ENCODE peak calls at places on chromosomes 11 and 22, in ten cellular contexts. P, O, H, R, B, L, V, K, J and F are unnamed samples.

GRCh38 chr11:93570759-93571413 is 27.7 kb upstream of the SMCO4 start:
- DNase-seq in P (no peak), O (peak; percentile 10), H (peak; percentile 96), R (no peak), B (no peak), L (no peak), V (peak; percentile 79), K (no peak), J (no peak), F (no peak)

GRCh38 chr11:132343445-132343844 is 973.0 kb downstream of the NTM start:
- DNase-seq in P (no peak), O (no peak), H (no peak), R (no peak), B (no peak), L (no peak), V (no peak), K (no peak), J (no peak), F (no peak)

GRCh38 chr11:114914231-114915005 is 236.1 kb downstream of the NXPE2 start:
- DNase-seq in P (no peak), O (no peak), H (no peak), R (no peak), B (no peak), L (no peak), V (no peak), K (no peak), J (no peak), F (no peak)

GRCh38 chr22:48100685-48101417 is 1338.4 kb downstream of the TBC1D22A start:
- DNase-seq in P (peak; percentile 14), O (no peak), H (no peak), R (no peak), B (no peak), L (no peak), V (no peak), K (no peak), J (no peak), F (no peak)

GRCh38 chr11:83648610-83649467 is 362.7 kb upstream of the CCDC90B start:
- DNase-seq in P (no peak), O (no peak), H (peak; percentile 13), R (no peak), B (no peak), L (no peak), V (no peak), K (peak; percentile 56), J (no peak), F (no peak)

GRCh38 chr11:110907629-110908028 is 195.4 kb upstream of the ARHGAP20 start:
- DNase-seq in P (no peak), O (peak; percentile 12), H (peak; percentile 16), R (no peak), B (no peak), L (no peak), V (peak; percentile 60), K (no peak), J (no peak), F (no peak)

GRCh38 chr11:78354741-78355705 is 62.6 kb downstream of the GAB2 start:
- DNase-seq in P (no peak), O (no peak), H (no peak), R (peak; percentile 66), B (no peak), L (no peak), V (no peak), K (peak; percentile 22), J (peak; percentile 34), F (no peak)

GRCh38 chr22:26464312-26464711 is 19.3 kb downstream of the HPS4 start:
- DNase-seq in P (no peak), O (no peak), H (no peak), R (no peak), B (no peak), L (no peak), V (no peak), K (no peak), J (no peak), F (no peak)

GRCh38 chr11:94171693-94172440 is 43.2 kb downstream of the PANX1 start:
- DNase-seq in P (peak; percentile 83), O (no peak), H (peak; percentile 52), R (no peak), B (peak; percentile 16), L (no peak), V (peak; percentile 22), K (peak; percentile 88), J (peak; percentile 39), F (no peak)

GRCh38 chr22:30286813-30287625 is 2.3 kb downstream of the CASTOR1 start:
- DNase-seq in P (peak; percentile 98), O (peak; percentile 61), H (peak; percentile 69), R (peak; percentile 89), B (no peak), L (peak; percentile 48), V (peak; percentile 72), K (peak; percentile 85), J (peak; percentile 85), F (peak; percentile 67)

GRCh38 chr11:78045851-78046485 is 17.7 kb upstream of the THRSP start:
- DNase-seq in P (peak; percentile 95), O (peak; percentile 70), H (peak; percentile 76), R (peak; percentile 90), B (peak; percentile 27), L (peak; percentile 65), V (peak; percentile 83), K (peak; percentile 74), J (peak; percentile 94), F (peak; percentile 56)

GRCh38 chr22:19756288-19757128 is 4.1 kb upstream of the TBX1 start:
- DNase-seq in P (peak; percentile 78), O (peak; percentile 68), H (peak; percentile 73), R (peak; percentile 87), B (peak; percentile 34), L (peak; percentile 54), V (peak; percentile 47), K (peak; percentile 73), J (peak; percentile 78), F (peak; percentile 43)

GRCh38 chr22:34861787-34862186 is 204.2 kb upstream of the ISX start:
- DNase-seq in P (no peak), O (no peak), H (no peak), R (no peak), B (no peak), L (no peak), V (no peak), K (no peak), J (no peak), F (no peak)

DNA sequence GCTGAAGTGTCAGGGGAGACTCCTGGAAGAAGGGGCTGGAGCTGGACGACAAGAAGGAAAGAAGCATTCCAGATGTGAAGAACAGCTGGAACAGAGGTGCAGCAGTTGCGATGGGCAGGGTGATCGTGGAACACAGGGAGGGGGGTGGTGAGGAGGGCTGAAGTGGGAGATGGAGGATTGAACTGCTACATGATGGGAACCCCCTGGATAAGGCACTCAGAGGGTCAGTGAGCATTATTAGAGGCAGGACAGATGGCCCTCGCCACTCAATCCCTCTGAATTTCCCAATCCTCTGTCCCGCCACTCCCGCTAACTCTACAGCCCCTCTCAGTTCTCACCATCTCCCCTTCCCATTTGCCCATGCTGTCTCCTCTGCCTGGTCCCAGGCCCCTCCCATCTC is 14.0 kb downstream of the SERPINH1 start:
- DNase-seq in P (no peak), O (no peak), H (no peak), R (no peak), B (no peak), L (no peak), V (no peak), K (no peak), J (no peak), F (no peak)
- H3K27ac ChIP-seq in P (no peak overlapping the region), O (no peak overlapping the region), H (no peak overlapping the region), R (peak overlapping the region; percentile 70), B (no peak overlapping the region), L (no peak overlapping the region), V (no peak overlapping the region), K (no peak overlapping the region), J (no peak overlapping the region), F (no peak overlapping the region)

DNA sequence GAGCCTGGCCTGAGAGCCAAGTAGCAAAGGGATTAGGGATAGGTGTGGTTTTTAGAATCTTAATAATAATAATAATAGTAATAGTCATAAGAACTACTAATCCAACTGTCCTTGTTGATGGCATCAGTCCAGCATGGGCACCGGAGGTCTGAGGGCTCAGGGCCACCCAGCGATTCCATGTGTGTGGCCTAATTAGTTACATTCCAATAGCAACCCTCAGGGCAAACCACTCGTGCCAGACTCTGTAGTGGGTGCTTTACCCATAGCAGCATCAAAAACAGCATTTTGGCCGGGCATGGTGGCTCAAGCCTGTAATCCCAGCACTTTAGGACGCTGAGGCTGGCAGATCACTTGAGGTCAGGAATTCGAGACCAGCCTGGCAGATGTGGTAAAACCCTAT is 19.0 kb upstream of the MYH9 start:
- DNase-seq in P (no peak), O (no peak), H (no peak), R (no peak), B (no peak), L (no peak), V (peak; percentile 45), K (no peak), J (no peak), F (no peak)
- H3K4me1 ChIP-seq in P (peaks cover 6% of the 10 kb centered on the region), O (no peaks in the 10 kb centered on the region), H (no peaks in the 10 kb centered on the region), R (peaks cover 26% of the 10 kb centered on the region), B (peaks cover 27% of the 10 kb centered on the region), L (no peaks in the 10 kb centered on the region), V (peaks cover 16% of the 10 kb centered on the region), K (peaks cover 10% of the 10 kb centered on the region), J (no peaks in the 10 kb centered on the region), F (peaks cover 47% of the 10 kb centered on the region)

GRCh38 chr22:40322818-40323447 is 23.4 kb upstream of the ADSL start:
- DNase-seq in P (no peak), O (no peak), H (no peak), R (no peak), B (no peak), L (no peak), V (no peak), K (no peak), J (no peak), F (no peak)
- H3K36me3 ChIP-seq in P (peaks cover 20% of the 10 kb centered on the region), O (peaks cover 4% of the 10 kb centered on the region), H (peaks cover 29% of the 10 kb centered on the region), R (peaks cover 63% of the 10 kb centered on the region), B (peaks cover 1% of the 10 kb centered on the region), L (no peaks in the 10 kb centered on the region), V (no peaks in the 10 kb centered on the region), K (peaks cover 8% of the 10 kb centered on the region), J (no peaks in the 10 kb centered on the region), F (peaks cover 24% of the 10 kb centered on the region)

GRCh38 chr11:75563978-75564552 is 2.0 kb downstream of the SERPINH1 start:
- DNase-seq in P (peak; percentile 82), O (no peak), H (no peak), R (peak; percentile 77), B (no peak), L (no peak), V (peak; percentile 82), K (peak; percentile 91), J (no peak), F (no peak)
- H3K27ac ChIP-seq in P (peak overlapping the region; percentile 95), O (peak overlapping the region; percentile 99), H (no peak overlapping the region), R (peak overlapping the region; percentile 99), B (peak overlapping the region; percentile 96), L (peak overlapping the region; percentile 99), V (peak overlapping the region; percentile 96), K (peak overlapping the region; percentile 96), J (peak overlapping the region; percentile 98), F (no peak overlapping the region)

GRCh38 chr11:16809901-16810668 is 71.6 kb downstream of the C11orf58 start:
- DNase-seq in P (no peak), O (peak; percentile 80), H (no peak), R (no peak), B (no peak), L (peak; percentile 73), V (peak; percentile 67), K (no peak), J (no peak), F (no peak)
- H3K4me1 ChIP-seq in P (no peaks in the 10 kb centered on the region), O (no peaks in the 10 kb centered on the region), H (no peaks in the 10 kb centered on the region), R (peaks cover 28% of the 10 kb centered on the region), B (no peaks in the 10 kb centered on the region), L (peaks cover 4% of the 10 kb centered on the region), V (peaks cover 1% of the 10 kb centered on the region), K (no peaks in the 10 kb centered on the region), J (peaks cover 8% of the 10 kb centered on the region), F (no peaks in the 10 kb centered on the region)

GRCh38 chr11:65654375-65655349 is 8.1 kb downstream of the RELA start:
- DNase-seq in P (no peak), O (no peak), H (no peak), R (peak; percentile 64), B (no peak), L (no peak), V (peak; percentile 10), K (no peak), J (no peak), F (no peak)
- H3K36me3 ChIP-seq in P (peaks cover 42% of the 10 kb centered on the region), O (peaks cover 45% of the 10 kb centered on the region), H (peaks cover 22% of the 10 kb centered on the region), R (peaks cover 74% of the 10 kb centered on the region), B (peaks cover 46% of the 10 kb centered on the region), L (no peaks in the 10 kb centered on the region), V (no peaks in the 10 kb centered on the region), K (peaks cover 16% of the 10 kb centered on the region), J (peaks cover 36% of the 10 kb centered on the region), F (peaks cover 61% of the 10 kb centered on the region)